ENCODE peak calls at places on chromosomes 12 and 14, in six cellular contexts. W is EL; D is AML-193; B is nucleus accumbens; A is CD4-positive, alpha-beta T cell; C is BE2C. P is an unnamed sample.

GRCh38 chr14:24377126-24377525 is 9.1 kb downstream of the NFATC4 start:
- DNase-seq in W (no peak), D (no peak), B (no peak), A (no peak), C (no peak), P (no peak)

GRCh38 chr14:99930420-99931274 is 134.6 kb upstream of the EVL start:
- DNase-seq in W (no peak), D (no peak), B (no peak), A (no peak), C (peak), P (no peak)

GRCh38 chr14:101623077-101623372 is 61.7 kb downstream of the DIO3 start:
- DNase-seq in W (no peak), D (no peak), B (no peak), A (no peak), C (no peak), P (no peak)

GRCh38 chr14:57287745-57288144 is 19.0 kb downstream of the AP5M1 start:
- DNase-seq in W (no peak), D (no peak), B (no peak), A (no peak), C (no peak), P (no peak)

GRCh38 chr12:125280482-125281377 is 215.5 kb downstream of the AACS start:
- DNase-seq in W (no peak), D (no peak), B (no peak), A (no peak), C (no peak), P (no peak)

GRCh38 chr14:96584199-96584906 is 82.2 kb downstream of the PAPOLA start:
- DNase-seq in W (peak), D (peak), B (no peak), A (no peak), C (peak), P (no peak)

GRCh38 chr12:8852119-8852518 is 29.7 kb downstream of the A2ML1 start:
- DNase-seq in W (no peak), D (no peak), B (no peak), A (no peak), C (no peak), P (no peak)

GRCh38 chr12:117980621-117981020 is 11.8 kb upstream of the KSR2 start:
- DNase-seq in W (no peak), D (peak), B (no peak), A (no peak), C (no peak), P (no peak)

GRCh38 chr12:82300611-82301010 is 57.6 kb downstream of the CCDC59 start:
- DNase-seq in W (no peak), D (no peak), B (no peak), A (no peak), C (no peak), P (no peak)

GRCh38 chr14:22982013-22982476 is 306 bp downstream of the AJUBA start:
- DNase-seq in W (no peak), D (no peak), B (no peak), A (peak), C (peak), P (no peak)

GRCh38 chr14:105412768-105413541 is 6.7 kb upstream of the MTA1 start:
- DNase-seq in W (no peak), D (no peak), B (no peak), A (no peak), C (no peak), P (no peak)

GRCh38 chr12:125070117-125070516 is 4.9 kb downstream of the AACS start:
- DNase-seq in W (no peak), D (no peak), B (no peak), A (no peak), C (peak), P (no peak)

GRCh38 chr12:67107751-67108269 is 161.3 kb upstream of the CAND1 start:
- DNase-seq in W (no peak), D (no peak), B (no peak), A (no peak), C (peak), P (no peak)

GRCh38 chr12:50589650-50590435 is 85.1 kb downstream of the DIP2B start:
- DNase-seq in W (peak), D (no peak), B (no peak), A (peak), C (peak), P (no peak)

GRCh38 chr12:58919271-58920101 is 818 bp downstream of the LRIG3 start:
- DNase-seq in W (peak), D (no peak), B (no peak), A (no peak), C (no peak), P (no peak)

GRCh38 chr12:10634427-10634826 is 21.0 kb upstream of the MAGOHB start:
- DNase-seq in W (peak), D (no peak), B (no peak), A (no peak), C (no peak), P (no peak)

GRCh38 chr14:90578283-90578985 is 181.6 kb downstream of the CALM1 start:
- DNase-seq in W (no peak), D (no peak), B (no peak), A (no peak), C (peak), P (no peak)

GRCh38 chr12:96883571-96883970 is 23.5 kb upstream of the NEDD1 start:
- DNase-seq in W (no peak), D (no peak), B (no peak), A (no peak), C (no peak), P (no peak)

GRCh38 chr12:117854339-117855012 is 114.3 kb downstream of the KSR2 start:
- DNase-seq in W (peak), D (peak), B (no peak), A (peak), C (peak), P (peak)

GRCh38 chr12:27176765-27177164 is 67.3 kb upstream of the STK38L start:
- DNase-seq in W (peak), D (peak), B (no peak), A (no peak), C (no peak), P (no peak)

GRCh38 chr14:54208751-54209150 is 188.1 kb upstream of the CDKN3 start:
- DNase-seq in W (no peak), D (no peak), B (no peak), A (no peak), C (no peak), P (no peak)

GRCh38 chr12:45216297-45216982 is 545 bp downstream of the ANO6 start:
- DNase-seq in W (peak), D (no peak), B (no peak), A (peak), C (peak), P (no peak)

GRCh38 chr12:121423682-121424631 is 24.0 kb downstream of the RNF34 start:
- DNase-seq in W (no peak), D (no peak), B (no peak), A (no peak), C (no peak), P (no peak)

GRCh38 chr12:15631007-15631715 is 158.0 kb downstream of the EPS8 start:
- DNase-seq in W (no peak), D (no peak), B (no peak), A (no peak), C (no peak), P (no peak)

GRCh38 chr14:54625158-54625557 is 58.2 kb downstream of the SAMD4A start:
- DNase-seq in W (peak), D (no peak), B (no peak), A (no peak), C (no peak), P (no peak)

GRCh38 chr14:44029933-44030332 is 477.1 kb downstream of the FSCB start:
- DNase-seq in W (no peak), D (no peak), B (no peak), A (no peak), C (no peak), P (no peak)

GRCh38 chr12:100566887-100567637 is 6.4 kb upstream of the GAS2L3 start:
- DNase-seq in W (peak), D (no peak), B (no peak), A (no peak), C (no peak), P (no peak)

GRCh38 chr12:66014818-66015217 is 115.7 kb downstream of the LLPH start:
- DNase-seq in W (peak), D (no peak), B (no peak), A (no peak), C (no peak), P (no peak)

GRCh38 chr12:53232641-53233538 is 881 bp upstream of the RARG start:
- DNase-seq in W (peak), D (peak), B (no peak), A (peak), C (peak), P (no peak)

GRCh38 chr12:50283924-50284236 is 560 bp upstream of the LIMA1 start:
- DNase-seq in W (peak), D (no peak), B (no peak), A (no peak), C (no peak), P (no peak)

GRCh38 chr14:100223332-100224171 is 15.4 kb upstream of the YY1 start:
- DNase-seq in W (no peak), D (no peak), B (no peak), A (no peak), C (no peak), P (no peak)

GRCh38 chr12:110540048-110540447 is 37.9 kb downstream of the RAD9B start:
- DNase-seq in W (no peak), D (no peak), B (no peak), A (no peak), C (no peak), P (no peak)

GRCh38 chr12:23556661-23557060 is 392.8 kb downstream of the SOX5 start:
- DNase-seq in W (no peak), D (no peak), B (no peak), A (no peak), C (no peak), P (no peak)

GRCh38 chr14:42047421-42048045 is 440.9 kb downstream of the LRFN5 start:
- DNase-seq in W (no peak), D (no peak), B (no peak), A (no peak), C (no peak), P (peak)

GRCh38 chr12:107622005-107622404 is 63.6 kb upstream of the PWP1 start:
- DNase-seq in W (peak), D (peak), B (no peak), A (no peak), C (peak), P (no peak)

GRCh38 chr14:30607156-30607780 is 14.9 kb upstream of the SCFD1 start:
- DNase-seq in W (peak), D (no peak), B (no peak), A (no peak), C (no peak), P (no peak)

GRCh38 chr14:100062602-100063001 is 2.6 kb upstream of the EVL start:
- DNase-seq in W (no peak), D (no peak), B (no peak), A (no peak), C (no peak), P (no peak)

GRCh38 chr12:32918890-32919791 is 22.6 kb upstream of the PKP2 start:
- DNase-seq in W (peak), D (no peak), B (no peak), A (no peak), C (peak), P (no peak)

GRCh38 chr14:52307376-52307775 is 6.7 kb upstream of the PTGER2 start:
- DNase-seq in W (no peak), D (no peak), B (no peak), A (no peak), C (no peak), P (no peak)

P was measured in KG1.